ENCODE peak calls at places on chromosomes 3 and 15, in nine cellular contexts. V, E, A, B, C, N, Z, G and X are unnamed samples.

GRCh38 chr3:158974905-158975304 is 173.1 kb downstream of the MFSD1 start:
- DNase-seq in V (no peak), E (no peak), A (no peak), B (no peak), C (no peak), N (no peak), Z (no peak), G (no peak), X (no peak)

GRCh38 chr3:125203731-125204130 is 8.8 kb downstream of the SLC12A8 start:
- DNase-seq in V (no peak), E (no peak), A (no peak), B (no peak), C (no peak), N (no peak), Z (no peak), G (no peak), X (no peak)

GRCh38 chr3:38645076-38645475 is 4.4 kb downstream of the SCN5A start:
- DNase-seq in V (no peak), E (no peak), A (no peak), B (no peak), C (no peak), N (no peak), Z (no peak), G (no peak), X (no peak)

GRCh38 chr3:15665510-15666150 is 64.1 kb downstream of the BTD start:
- DNase-seq in V (no peak), E (no peak), A (no peak), B (no peak), C (no peak), N (no peak), Z (no peak), G (no peak), X (no peak)

GRCh38 chr15:85100186-85100937 is 118.7 kb downstream of the PDE8A start:
- DNase-seq in V (peak; percentile 57), E (no peak), A (no peak), B (no peak), C (no peak), N (no peak), Z (no peak), G (no peak), X (no peak)

GRCh38 chr3:142355692-142356091 is 92.1 kb downstream of the XRN1 start:
- DNase-seq in V (no peak), E (no peak), A (no peak), B (no peak), C (no peak), N (no peak), Z (no peak), G (no peak), X (no peak)

GRCh38 chr3:120561251-120562045 is 34.7 kb upstream of the NDUFB4 start:
- DNase-seq in V (peak; percentile 73), E (peak; percentile 69), A (peak; percentile 13), B (peak; percentile 67), C (peak; percentile 80), N (peak; percentile 76), Z (peak; percentile 67), G (peak; percentile 43), X (peak; percentile 69)

GRCh38 chr15:69852482-69853275 is 245.0 kb downstream of the TLE3 start:
- DNase-seq in V (peak; percentile 72), E (no peak), A (no peak), B (no peak), C (no peak), N (no peak), Z (no peak), G (no peak), X (no peak)

GRCh38 chr3:24496529-24497482 is 2.2 kb upstream of the THRB start:
- DNase-seq in V (peak; percentile 83), E (no peak), A (no peak), B (no peak), C (peak; percentile 74), N (peak; percentile 48), Z (peak; percentile 34), G (no peak), X (no peak)

GRCh38 chr15:92902020-92902419 is 1.9 kb downstream of the CHD2 start:
- DNase-seq in V (peak; percentile 62), E (no peak), A (no peak), B (no peak), C (no peak), N (no peak), Z (peak; percentile 34), G (no peak), X (no peak)

GRCh38 chr3:89107461-89108035 is at the start of gene EPHA3:
- DNase-seq in V (peak; percentile 71), E (peak; percentile 32), A (peak; percentile 31), B (peak; percentile 34), C (peak; percentile 78), N (peak; percentile 67), Z (peak; percentile 61), G (no peak), X (peak; percentile 18)

GRCh38 chr3:47009225-47010049 is 30.0 kb downstream of the NBEAL2 start:
- DNase-seq in V (peak; percentile 96), E (peak; percentile 56), A (no peak), B (peak; percentile 82), C (peak; percentile 95), N (no peak), Z (peak; percentile 90), G (no peak), X (peak; percentile 75)

GRCh38 chr3:64445318-64446300 is 220.3 kb upstream of the PRICKLE2 start:
- DNase-seq in V (no peak), E (no peak), A (no peak), B (no peak), C (peak; percentile 85), N (no peak), Z (no peak), G (no peak), X (no peak)

GRCh38 chr3:126718506-126719445 is 14.7 kb downstream of the CHCHD6 start:
- DNase-seq in V (no peak), E (no peak), A (no peak), B (no peak), C (no peak), N (no peak), Z (no peak), G (no peak), X (no peak)

GRCh38 chr3:156739976-156740375 is 65.6 kb downstream of the TIPARP start:
- DNase-seq in V (no peak), E (no peak), A (no peak), B (no peak), C (no peak), N (no peak), Z (no peak), G (no peak), X (no peak)

GRCh38 chr15:96125681-96126080 is 204.8 kb upstream of the NR2F2 start:
- DNase-seq in V (peak; percentile 67), E (no peak), A (no peak), B (no peak), C (no peak), N (no peak), Z (no peak), G (no peak), X (no peak)

GRCh38 chr15:70497661-70498060 is 265.7 kb downstream of the UACA start:
- DNase-seq in V (no peak), E (no peak), A (no peak), B (no peak), C (no peak), N (no peak), Z (no peak), G (no peak), X (no peak)

GRCh38 chr3:33096103-33096868 is 660 bp downstream of the GLB1 start:
- DNase-seq in V (peak; percentile 42), E (no peak), A (peak; percentile 3), B (peak; percentile 47), C (peak; percentile 58), N (peak; percentile 68), Z (peak; percentile 42), G (no peak), X (peak; percentile 69)

GRCh38 chr3:31004025-31004678 is 109.7 kb upstream of the GADL1 start:
- DNase-seq in V (peak; percentile 89), E (no peak), A (no peak), B (no peak), C (no peak), N (peak; percentile 11), Z (no peak), G (no peak), X (no peak)

GRCh38 chr3:194327030-194327413 is 24.1 kb downstream of the CPN2 start:
- DNase-seq in V (peak; percentile 16), E (no peak), A (no peak), B (peak; percentile 32), C (no peak), N (no peak), Z (no peak), G (no peak), X (no peak)

GRCh38 chr3:151770941-151771340 is 37.2 kb downstream of the AADACL2 start:
- DNase-seq in V (peak; percentile 55), E (no peak), A (no peak), B (no peak), C (no peak), N (no peak), Z (no peak), G (no peak), X (no peak)

GRCh38 chr3:11522953-11523792 is 120.5 kb downstream of the VGLL4 start:
- DNase-seq in V (no peak), E (no peak), A (no peak), B (no peak), C (no peak), N (no peak), Z (no peak), G (no peak), X (no peak)

GRCh38 chr15:90221251-90221900 is 12.4 kb downstream of the CIB1 start:
- DNase-seq in V (peak; percentile 73), E (no peak), A (peak; percentile 16), B (no peak), C (peak; percentile 76), N (peak; percentile 66), Z (peak; percentile 83), G (no peak), X (no peak)

GRCh38 chr15:25787855-25788521 is 75.1 kb downstream of the ATP10A start:
- DNase-seq in V (no peak), E (no peak), A (no peak), B (no peak), C (no peak), N (peak; percentile 27), Z (no peak), G (no peak), X (no peak)

GRCh38 chr3:177378168-177378567 is 180.9 kb upstream of the TBL1XR1 start:
- DNase-seq in V (no peak), E (no peak), A (no peak), B (no peak), C (no peak), N (no peak), Z (no peak), G (no peak), X (no peak)

GRCh38 chr3:150875548-150875947 is 29.7 kb downstream of the MINDY4B start:
- DNase-seq in V (peak; percentile 38), E (no peak), A (no peak), B (no peak), C (no peak), N (no peak), Z (no peak), G (no peak), X (no peak)

GRCh38 chr3:8500208-8500961 is 1.2 kb upstream of the LMCD1 start:
- DNase-seq in V (peak; percentile 76), E (no peak), A (no peak), B (no peak), C (peak; percentile 78), N (no peak), Z (peak; percentile 88), G (no peak), X (no peak)

GRCh38 chr3:53069422-53070068 is 23.7 kb upstream of the SFMBT1 start:
- DNase-seq in V (no peak), E (no peak), A (no peak), B (no peak), C (peak; percentile 33), N (no peak), Z (no peak), G (no peak), X (no peak)

GRCh38 chr3:107412376-107412775 is 35.1 kb downstream of the CCDC54 start:
- DNase-seq in V (peak; percentile 64), E (no peak), A (no peak), B (no peak), C (no peak), N (no peak), Z (no peak), G (no peak), X (no peak)

GRCh38 chr3:142276780-142277179 is 51.4 kb upstream of the GK5 start:
- DNase-seq in V (peak; percentile 84), E (no peak), A (no peak), B (no peak), C (no peak), N (no peak), Z (no peak), G (no peak), X (no peak)

GRCh38 chr3:13568515-13568995 is 19.6 kb downstream of the FBLN2 start:
- DNase-seq in V (no peak), E (no peak), A (no peak), B (no peak), C (no peak), N (no peak), Z (no peak), G (no peak), X (no peak)